ENCODE peak calls at places on chromosomes 6 and 20, in ten cellular contexts. J is non-pigmented ciliary epithelial cell; D is RWPE1; K is EH; Q is HuH-7; N is M059J; P is stimulated activated CD4-positive, alpha-beta T cell treated with anti-CD3 and anti-CD28 coated beads, Interleukin-15, amount 100 ng/mL, for 24 hours; E is fibroblast of the aortic adventitia; H is WTC11; U is transverse colon. L is an unnamed sample.

GRCh38 chr20:58665606-58666005 is 14.5 kb downstream of the STX16 start:
- DNase-seq in J (no peak), D (no peak), K (no peak), Q (no peak), N (no peak), P (no peak), E (no peak), H (no peak), U (no peak), L (no peak)

GRCh38 chr6:144617231-144618199 is 332.4 kb downstream of the UTRN start:
- DNase-seq in J (no peak), D (no peak), K (no peak), Q (no peak), N (no peak), P (no peak), E (peak; percentile 12), H (no peak), U (no peak), L (no peak)

GRCh38 chr20:9482180-9482579 is 32.2 kb upstream of the LAMP5 start:
- DNase-seq in J (no peak), D (no peak), K (no peak), Q (no peak), N (no peak), P (no peak), E (no peak), H (no peak), U (no peak), L (no peak)

GRCh38 chr6:129490551-129491245 is 219.3 kb downstream of the ARHGAP18 start:
- DNase-seq in J (peak; percentile 96), D (peak; percentile 90), K (peak; percentile 97), Q (no peak), N (peak; percentile 98), P (peak; percentile 69), E (peak; percentile 97), H (no peak), U (peak; percentile 15), L (peak; percentile 83)

GRCh38 chr6:3695065-3695830 is 56.3 kb downstream of the PXDC1 start:
- DNase-seq in J (no peak), D (no peak), K (no peak), Q (no peak), N (no peak), P (no peak), E (no peak), H (no peak), U (no peak), L (no peak)

GRCh38 chr20:59663513-59663890 is 59.2 kb downstream of the PHACTR3 start:
- DNase-seq in J (no peak), D (no peak), K (no peak), Q (no peak), N (no peak), P (no peak), E (no peak), H (no peak), U (no peak), L (no peak)

GRCh38 chr20:58850693-58851174 is at the start of gene GNAS-AS1:
- DNase-seq in J (peak; percentile 67), D (peak; percentile 100), K (peak; percentile 84), Q (peak; percentile 96), N (peak; percentile 91), P (peak; percentile 91), E (peak; percentile 88), H (peak; percentile 95), U (peak; percentile 81), L (peak; percentile 97)

GRCh38 chr6:91505199-91505598 is 918.3 kb upstream of the MAP3K7 start:
- DNase-seq in J (no peak), D (no peak), K (no peak), Q (no peak), N (no peak), P (no peak), E (no peak), H (no peak), U (no peak), L (no peak)

GRCh38 chr6:29958046-29958445 is 15.7 kb downstream of the HLA-A start:
- DNase-seq in J (no peak), D (no peak), K (no peak), Q (no peak), N (no peak), P (no peak), E (no peak), H (no peak), U (no peak), L (no peak)

GRCh38 chr6:5677219-5678000 is 329.3 kb downstream of the NRN1 start:
- DNase-seq in J (no peak), D (no peak), K (peak; percentile 38), Q (no peak), N (no peak), P (no peak), E (peak; percentile 15), H (no peak), U (peak; percentile 19), L (no peak)

GRCh38 chr6:32845381-32845884 is 1.6 kb upstream of the PSMB8 start:
- DNase-seq in J (no peak), D (no peak), K (no peak), Q (no peak), N (peak; percentile 65), P (peak; percentile 69), E (no peak), H (no peak), U (peak; percentile 45), L (no peak)

GRCh38 chr6:593907-594212 is 63.0 kb downstream of the HUS1B start:
- DNase-seq in J (no peak), D (no peak), K (no peak), Q (no peak), N (no peak), P (no peak), E (no peak), H (peak; percentile 34), U (no peak), L (no peak)

GRCh38 chr20:24952376-24953203 is 3.5 kb downstream of the CST7 start:
- DNase-seq in J (no peak), D (no peak), K (no peak), Q (no peak), N (no peak), P (no peak), E (no peak), H (no peak), U (no peak), L (no peak)

GRCh38 chr6:2914318-2914660 is 11.2 kb upstream of the SERPINB9 start:
- DNase-seq in J (no peak), D (no peak), K (no peak), Q (no peak), N (no peak), P (no peak), E (no peak), H (no peak), U (peak; percentile 52), L (no peak)

GRCh38 chr6:36697481-36697903 is at the start of gene RAB44:
- DNase-seq in J (no peak), D (no peak), K (no peak), Q (no peak), N (no peak), P (no peak), E (no peak), H (no peak), U (no peak), L (no peak)

GRCh38 chr6:156848533-156848932 is 71.4 kb downstream of the ARID1B start:
- DNase-seq in J (no peak), D (no peak), K (peak; percentile 79), Q (no peak), N (peak; percentile 51), P (no peak), E (peak; percentile 61), H (no peak), U (no peak), L (no peak)

GRCh38 chr6:5361371-5361770 is 100.1 kb downstream of the FARS2 start:
- DNase-seq in J (no peak), D (no peak), K (peak; percentile 27), Q (no peak), N (peak; percentile 52), P (no peak), E (peak; percentile 92), H (no peak), U (no peak), L (no peak)

GRCh38 chr20:37205130-37205529 is 25.8 kb upstream of the MROH8 start:
- DNase-seq in J (no peak), D (no peak), K (no peak), Q (no peak), N (no peak), P (no peak), E (no peak), H (no peak), U (no peak), L (no peak)

GRCh38 chr6:164109770-164110140 is 695.2 kb downstream of the QKI start:
- DNase-seq in J (no peak), D (no peak), K (no peak), Q (peak; percentile 72), N (peak; percentile 49), P (no peak), E (no peak), H (peak; percentile 49), U (no peak), L (no peak)

GRCh38 chr20:46828471-46828870 is 66.2 kb upstream of the EYA2 start:
- DNase-seq in J (peak; percentile 44), D (no peak), K (peak; percentile 90), Q (no peak), N (peak; percentile 66), P (no peak), E (peak; percentile 67), H (no peak), U (no peak), L (peak; percentile 68)

GRCh38 chr6:14799928-14800327 is 445.9 kb upstream of the JARID2 start:
- DNase-seq in J (no peak), D (peak; percentile 57), K (peak; percentile 86), Q (peak; percentile 38), N (peak; percentile 82), P (peak; percentile 37), E (peak; percentile 85), H (peak; percentile 43), U (peak; percentile 59), L (peak; percentile 54)

GRCh38 chr6:3237761-3238662 is 10.6 kb upstream of the TUBB2B start:
- DNase-seq in J (no peak), D (no peak), K (peak; percentile 32), Q (no peak), N (peak; percentile 25), P (no peak), E (no peak), H (no peak), U (no peak), L (no peak)

GRCh38 chr20:25484911-25485511 is 77.5 kb downstream of the GINS1 start:
- DNase-seq in J (no peak), D (peak; percentile 61), K (no peak), Q (no peak), N (no peak), P (no peak), E (peak; percentile 19), H (no peak), U (no peak), L (no peak)

GRCh38 chr6:87407531-87407895 is 259 bp upstream of the CFAP206 start:
- DNase-seq in J (peak; percentile 20), D (no peak), K (no peak), Q (no peak), N (peak; percentile 51), P (no peak), E (peak; percentile 44), H (no peak), U (no peak), L (no peak)

GRCh38 chr6:161242779-161243693 is 30.8 kb downstream of the AGPAT4 start:
- DNase-seq in J (no peak), D (no peak), K (no peak), Q (no peak), N (no peak), P (no peak), E (peak; percentile 36), H (peak; percentile 64), U (no peak), L (peak; percentile 91)